ENCODE peak calls at places on chromosomes 7 and 10, in eight cellular contexts. U is left ventricle myocardium inferior; F is retina; T is mesenteric fat pad; S is amygdala; B is activated CD4-positive, CD25-positive, alpha-beta regulatory T cell; Y is spleen; W is skeletal muscle cell. G is an unnamed sample.
A peak's percentile ranks its signal among the peaks of the same experiment; 100 is the strongest.

GRCh38 chr7:82241371-82241770 is 202.2 kb downstream of the CACNA2D1 start:
- DNase-seq in U (no peak), F (no peak), T (no peak), S (no peak), B (no peak), Y (no peak), W (no peak), G (no peak)

GRCh38 chr7:155809947-155810606 is 2.2 kb downstream of the SHH start:
- DNase-seq in U (no peak), F (peak; percentile 78), T (no peak), S (no peak), B (no peak), Y (peak; percentile 58), W (no peak), G (no peak)

GRCh38 chr10:50415292-50415691 is 164.0 kb upstream of the ASAH2 start:
- DNase-seq in U (no peak), F (no peak), T (no peak), S (no peak), B (no peak), Y (no peak), W (no peak), G (no peak)

GRCh38 chr10:102628451-102628911 is 15.8 kb upstream of the TRIM8 start:
- DNase-seq in U (peak; percentile 78), F (no peak), T (no peak), S (peak; percentile 72), B (no peak), Y (peak; percentile 79), W (no peak), G (no peak)

GRCh38 chr7:20158684-20159083 is 58.5 kb downstream of the MACC1 start:
- DNase-seq in U (no peak), F (no peak), T (no peak), S (no peak), B (no peak), Y (no peak), W (no peak), G (no peak)

GRCh38 chr7:102253076-102253972 is 33.3 kb upstream of the SH2B2 start:
- DNase-seq in U (no peak), F (no peak), T (no peak), S (no peak), B (no peak), Y (no peak), W (no peak), G (no peak)

GRCh38 chr7:2802082-2802481 is 42.0 kb downstream of the GNA12 start:
- DNase-seq in U (no peak), F (no peak), T (no peak), S (no peak), B (no peak), Y (no peak), W (no peak), G (no peak)

GRCh38 chr10:43940898-43941777 is 292.5 kb upstream of the ZNF32 start:
- DNase-seq in U (no peak), F (peak; percentile 18), T (no peak), S (no peak), B (no peak), Y (peak; percentile 42), W (no peak), G (no peak)

GRCh38 chr10:21336476-21337170 is 188.9 kb downstream of the SKIDA1 start:
- DNase-seq in U (peak; percentile 28), F (no peak), T (no peak), S (no peak), B (no peak), Y (no peak), W (peak; percentile 85), G (no peak)

G was measured in NCI-H187.